ENCODE peak calls at places on chromosomes 2 and 18, in seven cellular contexts. Z is IMR-90, K is H9, M is mesendoderm, X is neuronal stem cell, D is H1, W is trophoblast cell. V is an unnamed sample.

GRCh38 chr2:31386648-31387047 is 27.9 kb downstream of the XDH start:
- DNase-seq in M (peak), Z (no peak), X (peak), D (no peak), W (no peak), K (peak), V (no peak)

GRCh38 chr18:5759169-5759568 is 136.2 kb downstream of the TMEM200C start:
- DNase-seq in Z (no peak), X (no peak), K (peak), W (no peak), M (peak), D (no peak), V (no peak)

GRCh38 chr2:117858892-117859531 is 44.5 kb downstream of the DDX18 start:
- DNase-seq in D (no peak), Z (no peak), W (no peak), M (no peak), X (no peak), K (peak), V (no peak)

GRCh38 chr2:127275789-127276188 is 18.2 kb downstream of the ERCC3 start:
- DNase-seq in D (no peak), W (no peak), M (no peak), K (no peak), Z (no peak), X (no peak), V (no peak)

GRCh38 chr2:98126061-98126460 is 39.1 kb downstream of the VWA3B start:
- DNase-seq in X (no peak), W (no peak), Z (peak), M (no peak), K (no peak), D (no peak), V (no peak)

GRCh38 chr2:118992740-118993391 is 50.9 kb downstream of the MARCO start:
- DNase-seq in W (no peak), X (no peak), K (no peak), M (no peak), Z (no peak), D (no peak), V (no peak)

GRCh38 chr18:51028201-51028805 is 1.7 kb upstream of the SMAD4 start:
- DNase-seq in K (no peak), Z (peak), W (no peak), M (peak), D (no peak), X (no peak), V (no peak)

GRCh38 chr2:51581636-51582267 is 549.8 kb upstream of the NRXN1 start:
- DNase-seq in X (no peak), M (peak), W (no peak), D (no peak), Z (no peak), K (no peak), V (no peak)

GRCh38 chr2:134435505-134435904 is 181.6 kb downstream of the MGAT5 start:
- DNase-seq in X (no peak), D (no peak), Z (no peak), M (no peak), K (no peak), W (peak), V (no peak)

GRCh38 chr18:3323900-3324299 is 62.0 kb downstream of the MYL12B start:
- DNase-seq in M (no peak), Z (no peak), X (no peak), D (no peak), W (no peak), K (no peak), V (no peak)

GRCh38 chr2:241841181-241842066 is 17.3 kb downstream of the PDCD1 start:
- DNase-seq in K (peak), D (no peak), M (no peak), W (no peak), Z (no peak), X (no peak), V (no peak)

DNA sequence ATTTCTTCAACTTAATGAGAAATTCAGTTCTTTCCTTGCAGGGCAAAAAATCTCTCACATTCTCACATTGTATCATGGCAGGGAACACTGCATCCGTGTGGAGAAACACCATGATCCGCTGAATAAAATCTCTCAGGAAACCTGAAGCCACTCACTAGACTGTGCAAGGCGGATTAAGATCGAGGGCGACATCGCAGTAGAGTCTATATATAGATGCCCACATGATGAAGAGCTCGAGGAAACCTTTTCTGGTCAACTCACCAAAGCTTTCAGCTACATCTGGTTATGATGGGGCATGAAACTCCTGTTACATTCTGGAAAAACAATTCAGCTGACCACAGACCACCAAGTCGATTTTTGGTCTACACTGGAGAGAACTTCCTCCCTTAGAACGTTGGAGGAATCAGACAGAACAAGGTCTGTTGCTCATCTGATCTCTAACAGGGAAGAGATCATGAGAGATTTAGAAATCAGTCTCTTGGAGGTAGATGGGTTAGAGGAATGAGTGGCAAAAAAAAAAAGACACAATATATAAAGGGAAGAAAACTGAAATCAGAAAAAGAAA is 163.0 kb upstream of the ZNF516 start:
- DNase-seq in W (no peak), X (no peak), K (no peak), M (no peak), D (no peak), Z (no peak), V (no peak)
- H3K18ac ChIP-seq in W (no peak), X (no peak), K (no peak), M (no peak), D (no peak), Z (no peak), V (no peak)

DNA sequence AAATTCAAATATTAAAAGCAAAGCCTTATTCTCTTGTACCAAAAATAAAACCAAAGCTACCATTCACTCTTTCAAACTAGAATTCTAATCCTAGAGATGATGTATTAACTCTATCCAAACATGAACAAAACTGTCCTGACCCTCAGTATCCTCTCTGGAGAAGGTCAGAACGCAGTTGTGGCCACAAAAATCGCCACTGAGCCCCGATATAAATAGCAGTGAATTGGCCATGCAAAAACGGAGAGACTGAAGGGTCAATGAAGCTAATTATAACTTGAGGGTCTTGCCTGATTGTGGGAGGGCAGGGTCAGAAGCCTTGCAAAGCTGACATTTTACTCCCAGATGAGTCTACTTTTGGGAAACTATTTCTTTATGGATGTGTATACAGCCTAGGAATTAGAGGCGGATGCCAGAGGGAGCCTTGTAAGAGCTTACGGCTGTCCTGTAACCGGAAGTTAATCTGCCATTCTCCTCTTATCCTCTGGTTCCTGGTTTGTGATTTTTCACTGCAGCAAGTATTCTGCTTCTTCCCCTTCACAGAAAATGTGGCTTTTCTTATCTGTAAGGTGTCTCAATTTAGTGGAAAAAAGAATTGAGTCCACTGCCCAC is 28.1 kb downstream of the CAVIN2 start:
- DNase-seq in X (no peak), M (no peak), W (no peak), K (no peak), D (no peak), Z (no peak), V (no peak)
- H3K23ac ChIP-seq in X (no peak), M (no peak), W (no peak), K (no peak), D (no peak), Z (no peak), V (no peak)

GRCh38 chr2:164905307-164905706 is 50.0 kb downstream of the SLC38A11 start:
- DNase-seq in K (no peak), M (no peak), W (no peak), D (no peak), X (no peak), Z (no peak), V (no peak)

GRCh38 chr2:164903944-164904343 is 51.4 kb downstream of the SLC38A11 start:
- DNase-seq in M (no peak), Z (no peak), K (no peak), D (no peak), W (no peak), X (no peak), V (no peak)

GRCh38 chr2:164910091-164910899 is 45.0 kb downstream of the SLC38A11 start:
- DNase-seq in X (no peak), D (no peak), W (peak), K (no peak), Z (peak), M (peak), V (peak)

GRCh38 chr2:164903214-164903613 is 52.1 kb downstream of the SLC38A11 start:
- DNase-seq in W (no peak), X (no peak), D (no peak), K (no peak), M (no peak), Z (peak), V (peak)

DNA sequence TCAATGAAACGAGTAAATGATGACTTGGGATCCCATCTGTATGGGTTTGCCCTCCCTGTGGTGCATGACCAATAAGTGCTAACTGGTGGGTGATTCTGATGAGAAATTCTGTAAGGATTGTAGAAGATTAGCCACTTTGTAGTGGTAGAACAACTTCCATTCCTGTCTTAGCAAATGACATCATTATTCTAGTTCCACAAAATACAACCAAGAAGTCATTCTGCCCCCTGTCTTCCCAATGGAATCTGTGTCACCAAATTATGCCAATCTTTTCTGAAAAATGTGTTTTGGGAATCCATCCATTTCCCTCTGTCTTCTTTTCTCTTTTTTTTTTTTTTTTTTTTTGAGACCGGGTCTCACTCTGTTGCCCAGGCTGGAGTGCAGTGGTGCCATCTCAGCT is 48.4 kb downstream of the SLC38A11 start:
- DNase-seq in Z (no peak), W (no peak), D (no peak), X (no peak), M (no peak), K (no peak), V (no peak)
- H3K18ac ChIP-seq in Z (no peak), W (no peak), D (no peak), X (no peak), M (no peak), K (no peak), V (no peak)

GRCh38 chr18:62085766-62086165 is 101.1 kb downstream of the PIGN start:
- DNase-seq in D (no peak), M (no peak), W (no peak), X (no peak), K (no peak), Z (peak), V (peak)
- H3K23ac ChIP-seq in D (no peak), M (no peak), W (no peak), X (no peak), K (no peak), Z (no peak), V (no peak)

DNA sequence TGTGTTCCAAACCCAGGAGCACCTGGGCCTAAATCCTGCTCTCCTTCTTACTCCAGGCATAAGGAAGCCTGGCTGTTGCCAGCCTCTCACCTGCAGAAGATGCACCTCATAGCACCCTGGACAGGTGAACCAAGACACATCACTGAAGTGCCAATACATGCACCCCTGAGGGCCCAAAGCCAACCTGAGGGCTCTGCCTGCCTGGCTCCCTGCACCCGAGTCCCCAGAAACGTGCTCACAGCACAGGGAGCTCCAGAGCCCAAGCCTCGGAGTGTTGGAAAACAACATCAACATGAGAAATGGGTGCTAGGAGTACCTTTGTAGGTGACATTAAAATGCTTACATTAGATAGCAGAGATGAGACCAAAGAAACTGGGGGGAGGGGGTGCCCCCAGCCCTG is 96.3 kb upstream of the RAB6C start:
- DNase-seq in W (no peak), K (no peak), Z (no peak), D (no peak), X (no peak), M (no peak), V (no peak)
- H3K18ac ChIP-seq in W (no peak), K (no peak), Z (no peak), D (no peak), X (no peak), M (no peak), V (no peak)

DNA sequence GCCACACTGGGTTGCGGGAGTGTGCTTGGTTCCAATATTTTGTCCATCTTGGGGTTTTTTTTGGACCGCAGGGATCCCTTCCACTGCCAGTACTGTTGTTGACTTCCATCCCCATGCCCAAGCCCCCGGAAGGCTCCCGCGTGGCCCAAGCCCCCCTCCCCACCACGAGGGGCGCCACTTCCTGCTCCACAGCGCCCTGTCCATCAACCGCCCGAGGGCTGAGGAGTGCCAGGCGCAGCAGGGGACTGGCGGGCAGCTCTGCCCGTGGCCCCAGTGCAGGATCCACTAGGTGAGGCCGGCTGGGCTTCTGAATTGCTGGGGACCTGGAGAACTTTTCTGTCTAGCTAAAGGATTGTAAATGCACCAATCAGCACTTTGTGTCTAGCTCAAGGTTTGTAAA is 281.4 kb upstream of the CHAC2 start:
- DNase-seq in Z (no peak), K (no peak), D (no peak), X (no peak), W (no peak), M (no peak), V (no peak)
- H3K23ac ChIP-seq in Z (no peak), K (no peak), D (no peak), X (peak), W (no peak), M (no peak), V (no peak)

DNA sequence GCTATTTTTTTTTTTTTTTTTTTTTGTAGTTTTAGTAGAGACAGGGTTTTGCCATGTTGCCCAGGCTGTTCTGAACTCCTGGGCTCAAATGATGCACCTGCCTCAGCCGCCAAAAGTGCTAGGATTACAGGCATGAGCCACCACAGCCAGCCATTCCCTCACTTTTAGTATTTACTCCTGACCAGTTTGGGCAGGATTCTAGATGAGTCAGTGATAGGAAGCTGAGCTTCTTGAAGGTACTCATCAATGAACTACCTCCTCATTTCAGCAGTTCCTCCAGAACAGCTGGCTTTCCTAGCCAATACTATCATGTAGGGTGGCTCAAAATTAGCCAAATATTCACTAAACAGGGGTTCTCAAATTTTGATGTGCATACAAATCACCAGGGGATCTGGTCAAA is 57.2 kb downstream of the CYBRD1 start:
- DNase-seq in K (no peak), X (no peak), Z (peak), M (no peak), W (no peak), D (no peak), V (no peak)
- H3K18ac ChIP-seq in K (no peak), X (no peak), Z (no peak), M (no peak), W (no peak), D (no peak), V (no peak)

V was measured in mesenchymal stem cell.